ENCODE peak calls at places on chromosomes 1 and 21, in four cellular contexts. V is sciatic nerve; R is T-helper 2 cell; Z is activated CD4-positive, CD25-positive, alpha-beta regulatory T cell. J is an unnamed sample.

GRCh38 chr1:146021622-146022402 is at the start of gene HJV:
- DNase-seq in V (peak), Z (no peak), R (no peak), J (no peak)

GRCh38 chr21:45640001-45640887 is 3.3 kb upstream of the PCBP3 start:
- DNase-seq in Z (no peak), R (no peak), V (no peak), J (no peak)

GRCh38 chr1:228434674-228435073 is 18.0 kb upstream of the TRIM17 start:
- DNase-seq in V (peak), Z (no peak), R (no peak), J (no peak)

GRCh38 chr1:201884472-201884871 is 4.2 kb upstream of the SHISA4 start:
- DNase-seq in R (no peak), V (no peak), Z (no peak), J (no peak)

GRCh38 chr1:245380790-245381535 is 226.2 kb downstream of the KIF26B start:
- DNase-seq in V (no peak), Z (no peak), R (no peak), J (no peak)

GRCh38 chr1:22889213-22889827 is 83.3 kb downstream of the LACTBL1 start:
- DNase-seq in R (no peak), V (no peak), Z (no peak), J (no peak)

GRCh38 chr1:24769656-24770651 is 24.7 kb downstream of the CLIC4 start:
- DNase-seq in R (no peak), V (no peak), Z (no peak), J (no peak)

GRCh38 chr1:15618685-15619525 is 1.6 kb downstream of the DDI2 start:
- DNase-seq in R (no peak), V (no peak), Z (no peak), J (no peak)

GRCh38 chr1:76068542-76068941 is 6.0 kb upstream of the ST6GALNAC3 start:
- DNase-seq in Z (no peak), R (no peak), V (no peak), J (no peak)

GRCh38 chr1:24830680-24831272 is 85.5 kb downstream of the CLIC4 start:
- DNase-seq in R (peak), V (no peak), Z (no peak), J (no peak)

GRCh38 chr1:213779228-213779627 is 208.5 kb upstream of the PROX1 start:
- DNase-seq in V (no peak), Z (no peak), R (no peak), J (no peak)

GRCh38 chr1:64851664-64852063 is 106.8 kb downstream of the RAVER2 start:
- DNase-seq in R (no peak), Z (no peak), V (no peak), J (no peak)

GRCh38 chr1:5640845-5641244 is 351.4 kb downstream of the NPHP4 start:
- DNase-seq in Z (no peak), V (peak), R (no peak), J (no peak)

GRCh38 chr1:16026723-16027484 is 5.1 kb downstream of the CLCNKA start:
- DNase-seq in R (no peak), Z (no peak), V (no peak), J (peak)

GRCh38 chr21:34942911-34943310 is 106.2 kb downstream of the RUNX1 start:
- DNase-seq in R (no peak), Z (no peak), V (no peak), J (no peak)

GRCh38 chr1:186486061-186486460 is 25.1 kb upstream of the PDC start:
- DNase-seq in Z (no peak), V (no peak), R (no peak), J (no peak)

GRCh38 chr1:222670110-222670509 is 42.2 kb downstream of the AIDA start:
- DNase-seq in V (no peak), Z (no peak), R (no peak), J (no peak)

GRCh38 chr1:46284597-46285564 is 18.5 kb downstream of the LRRC41 start:
- DNase-seq in V (no peak), R (no peak), Z (no peak), J (no peak)

GRCh38 chr21:27841084-27841483 is 874.2 kb upstream of the ADAMTS5 start:
- DNase-seq in Z (no peak), R (no peak), V (no peak), J (no peak)